ENCODE peak calls at places on chromosomes 1 and 21, in five cellular contexts. R is Calu3, V is pons, Y is NCI-H69, P is HS-5. W is an unnamed sample.

GRCh38 chr1:199799116-199799515 is 228.4 kb upstream of the NR5A2 start:
- DNase-seq in R (no peak), V (no peak), Y (peak), P (no peak), W (no peak)

GRCh38 chr1:11929849-11930248 is 3.6 kb upstream of the KIAA2013 start:
- DNase-seq in R (no peak), V (peak), Y (peak), P (peak), W (peak)

GRCh38 chr1:96313216-96313615 is 408.4 kb upstream of the PTBP2 start:
- DNase-seq in R (no peak), V (no peak), Y (no peak), P (no peak), W (no peak)

GRCh38 chr1:37653906-37654305 is 19.2 kb upstream of the RSPO1 start:
- DNase-seq in R (no peak), V (no peak), Y (no peak), P (no peak), W (no peak)

GRCh38 chr1:244113532-244114320 is 62.6 kb downstream of the ZBTB18 start:
- DNase-seq in R (no peak), V (no peak), Y (peak), P (peak), W (no peak)

GRCh38 chr1:226738421-226738994 is 574 bp downstream of the ITPKB start:
- DNase-seq in R (peak), V (peak), Y (peak), P (peak), W (peak)

GRCh38 chr21:45504021-45504515 is 38.2 kb downstream of the SLC19A1 start:
- DNase-seq in R (no peak), V (no peak), Y (no peak), P (no peak), W (no peak)

GRCh38 chr1:24080131-24080530 is 31.8 kb downstream of the MYOM3 start:
- DNase-seq in R (no peak), V (no peak), Y (no peak), P (no peak), W (no peak)

GRCh38 chr1:199272690-199273089 is 633.9 kb downstream of the PTPRC start:
- DNase-seq in R (peak), V (no peak), Y (peak), P (peak), W (peak)

GRCh38 chr1:105172803-105173202 is 1423.1 kb downstream of the AMY1C start:
- DNase-seq in R (no peak), V (no peak), Y (peak), P (no peak), W (no peak)

GRCh38 chr1:14345925-14346550 is 252.4 kb upstream of the KAZN start:
- DNase-seq in R (no peak), V (no peak), Y (no peak), P (peak), W (no peak)

GRCh38 chr1:102550729-102551384 is 554.1 kb upstream of the OLFM3 start:
- DNase-seq in R (no peak), V (peak), Y (peak), P (peak), W (peak)

W was measured in hepatocyte.